ENCODE peak calls at places on chromosomes 7 and 10, in ten cellular contexts. O is tibial artery, G is astrocyte, I is lower lobe of right lung, X is AG04450, D is cardiac muscle cell, R is neural progenitor cell, M is transverse colon, N is adrenal gland, F is fibroblast of lung. J is an unnamed sample. For H3K27me3, the result is how much of the 10 kb centered on the place peaks cover.

GRCh38 chr7:104271948-104272347 is 56.5 kb upstream of the LHFPL3 start:
- DNase-seq in O (no peak), G (no peak), I (no peak), X (no peak), D (no peak), R (no peak), M (no peak), N (no peak), F (no peak), J (no peak)

GRCh38 chr10:99395750-99396445 is 34.5 kb downstream of the GOT1 start:
- DNase-seq in O (no peak), G (peak), I (no peak), X (peak), D (peak), R (no peak), M (no peak), N (no peak), F (peak), J (no peak)

GRCh38 chr10:116831086-116831485 is 18.2 kb upstream of the ENO4 start:
- DNase-seq in O (no peak), G (no peak), I (no peak), X (no peak), D (no peak), R (no peak), M (no peak), N (no peak), F (no peak), J (no peak)

GRCh38 chr10:5812283-5813090 is 747 bp downstream of the GDI2 start:
- DNase-seq in O (peak), G (no peak), I (peak), X (no peak), D (peak), R (peak), M (peak), N (peak), F (peak), J (peak)

GRCh38 chr7:15332962-15333361 is 228.9 kb downstream of the AGMO start:
- DNase-seq in O (no peak), G (no peak), I (no peak), X (no peak), D (no peak), R (no peak), M (no peak), N (no peak), F (no peak), J (no peak)

GRCh38 chr7:30910369-30911073 is 1.1 kb upstream of the AQP1 start:
- DNase-seq in O (no peak), G (no peak), I (no peak), X (no peak), D (no peak), R (no peak), M (no peak), N (no peak), F (no peak), J (no peak)

GRCh38 chr7:1103009-1103788 is 15.3 kb downstream of the GPER1 start:
- DNase-seq in O (no peak), G (no peak), I (no peak), X (no peak), D (no peak), R (no peak), M (no peak), N (no peak), F (no peak), J (no peak)

GRCh38 chr10:117186832-117187615 is 10.3 kb upstream of the KCNK18 start:
- DNase-seq in O (no peak), G (peak), I (no peak), X (no peak), D (no peak), R (no peak), M (no peak), N (no peak), F (peak), J (no peak)

GRCh38 chr7:55498770-55499169 is 73.5 kb downstream of the VOPP1 start:
- DNase-seq in O (peak), G (no peak), I (no peak), X (no peak), D (no peak), R (no peak), M (no peak), N (no peak), F (no peak), J (no peak)

GRCh38 chr7:142384508-142384922 is 126.7 kb upstream of the PRSS58 start:
- DNase-seq in O (no peak), G (peak), I (peak), X (no peak), D (peak), R (no peak), M (no peak), N (no peak), F (peak), J (no peak)

GRCh38 chr10:124000792-124001201 is 92.6 kb downstream of the CHST15 start:
- DNase-seq in O (peak), G (no peak), I (no peak), X (no peak), D (peak), R (no peak), M (no peak), N (no peak), F (no peak), J (no peak)

GRCh38 chr7:99365318-99366141 is 9.0 kb upstream of the ARPC1B start:
- DNase-seq in O (no peak), G (no peak), I (peak), X (no peak), D (no peak), R (peak), M (peak), N (peak), F (no peak), J (peak)

GRCh38 chr10:14378387-14378960 is 47.8 kb upstream of the FRMD4A start:
- DNase-seq in O (no peak), G (no peak), I (no peak), X (no peak), D (no peak), R (no peak), M (no peak), N (no peak), F (no peak), J (peak)

GRCh38 chr7:106448992-106449859 is 164.4 kb upstream of the NAMPT start:
- DNase-seq in O (no peak), G (no peak), I (no peak), X (no peak), D (no peak), R (no peak), M (no peak), N (no peak), F (no peak), J (no peak)

GRCh38 chr10:43250925-43251663 is 15.8 kb downstream of the RASGEF1A start:
- DNase-seq in O (peak), G (no peak), I (no peak), X (no peak), D (no peak), R (no peak), M (no peak), N (no peak), F (no peak), J (no peak)

GRCh38 chr10:60429084-60429849 is 39.6 kb upstream of the ANK3 start:
- DNase-seq in O (no peak), G (peak), I (no peak), X (no peak), D (peak), R (no peak), M (no peak), N (no peak), F (peak), J (no peak)
- H3K27ac ChIP-seq in O (peak), G (peak), I (no peak), X (no peak), D (peak), R (no peak), M (no peak), N (no peak), F (no peak), J (no peak)

DNA sequence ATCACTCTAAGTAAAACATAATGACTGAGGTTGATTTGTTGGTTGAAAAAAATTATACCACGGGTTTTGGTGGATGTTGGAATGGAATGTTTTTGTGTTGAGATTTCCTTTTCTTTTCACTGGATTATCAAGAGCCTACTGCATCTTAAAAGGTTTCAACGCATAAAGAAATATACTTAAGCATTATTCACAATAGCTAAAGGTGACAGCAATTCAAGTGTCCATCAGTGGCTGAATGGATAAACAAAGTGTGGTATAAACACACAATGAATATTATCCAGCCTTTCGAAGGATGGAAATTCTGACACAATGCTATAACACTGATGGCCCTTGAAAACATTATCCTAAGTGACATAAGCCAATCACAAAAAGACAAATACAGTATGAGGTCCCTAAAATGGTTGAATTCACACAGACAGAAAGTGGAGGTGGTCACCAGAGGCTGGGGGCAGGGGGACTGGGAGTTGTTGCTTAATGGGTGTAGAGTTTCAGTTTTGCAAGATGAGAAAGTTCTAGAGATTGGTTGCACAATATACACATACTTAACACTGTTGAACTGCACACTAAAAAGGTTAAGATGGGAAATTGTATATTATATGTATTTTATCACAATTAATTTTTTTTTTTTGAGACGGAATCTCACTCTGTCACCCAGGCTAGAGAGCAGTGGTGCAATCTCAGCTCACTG is 122.3 kb downstream of the NRP1 start:
- DNase-seq in O (no peak), G (no peak), I (no peak), X (no peak), D (peak), R (no peak), M (no peak), N (no peak), F (no peak), J (no peak)
- TF ChIP-seq CTCF in O (no peak), G (no peak), I (no peak), X (no peak), D (no peak), R (no peak), M (no peak), N (no peak), F (no peak), J (no peak)

DNA sequence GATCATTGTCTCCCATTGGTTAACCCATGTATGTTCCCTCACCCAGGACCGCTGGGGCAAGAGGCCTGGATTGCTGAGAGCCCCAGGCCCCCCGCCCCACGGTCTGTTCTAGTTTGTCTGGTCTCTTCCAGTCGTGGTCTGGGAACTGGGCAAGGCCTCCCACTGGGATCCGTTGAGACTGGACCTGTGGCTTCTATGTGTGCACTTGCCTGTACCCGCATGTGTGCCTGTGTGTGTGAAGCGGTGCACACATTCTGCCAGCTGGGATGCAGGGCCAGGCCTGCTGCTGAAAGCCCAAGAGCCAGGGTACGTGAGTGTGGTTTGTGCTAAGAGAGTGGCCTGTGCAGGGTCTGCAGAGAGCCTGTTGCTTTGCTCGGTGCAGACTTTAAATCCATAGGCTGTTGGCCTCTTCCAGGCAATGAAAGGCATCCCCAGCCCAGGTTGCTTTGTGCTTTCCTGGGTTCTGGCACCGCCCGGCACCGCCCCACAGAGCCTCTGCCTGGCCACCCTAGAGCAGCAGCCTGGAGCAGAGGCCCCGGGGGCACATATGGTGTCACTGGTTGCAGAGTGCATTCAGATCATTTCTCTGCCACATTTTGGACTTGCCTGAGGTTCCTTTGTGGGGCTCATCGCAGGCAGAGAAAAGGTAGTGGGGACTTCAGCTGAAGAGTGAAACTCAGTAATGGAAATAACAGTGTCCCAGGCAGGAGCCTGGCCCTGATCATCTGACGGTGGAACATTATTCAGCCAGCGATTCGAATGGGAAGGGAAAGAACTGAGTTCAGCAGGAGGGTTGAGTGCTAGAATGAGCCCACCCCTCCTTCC is 215.5 kb downstream of the GLRX3 start:
- DNase-seq in O (no peak), G (no peak), I (no peak), X (no peak), D (no peak), R (no peak), M (no peak), N (no peak), F (no peak), J (no peak)
- H3K27me3 ChIP-seq in O (under half), G (under half), I (under half), X (under half), D (under half), R (under half), M (under half), N (under half), F (under half), J (under half)

GRCh38 chr10:29612657-29613056 is 22.1 kb downstream of the SVIL start:
- DNase-seq in O (no peak), G (no peak), I (no peak), X (no peak), D (no peak), R (no peak), M (no peak), N (peak), F (no peak), J (no peak)
- H3K27ac ChIP-seq in O (peak), G (no peak), I (no peak), X (no peak), D (no peak), R (no peak), M (no peak), N (no peak), F (no peak), J (no peak)

GRCh38 chr7:125046767-125047166 is 117.1 kb upstream of the POT1 start:
- DNase-seq in O (no peak), G (no peak), I (no peak), X (no peak), D (no peak), R (no peak), M (no peak), N (no peak), F (no peak), J (no peak)
- TF ChIP-seq CTCF in O (no peak), G (no peak), I (no peak), X (no peak), D (no peak), R (no peak), M (no peak), N (no peak), F (no peak), J (no peak)

GRCh38 chr7:155497149-155497901 is 39.4 kb downstream of the EN2 start:
- DNase-seq in O (no peak), G (no peak), I (no peak), X (no peak), D (no peak), R (no peak), M (no peak), N (no peak), F (no peak), J (no peak)
- H3K27me3 ChIP-seq in O (half or more), G (under half), I (half or more), X (under half), D (half or more), R (half or more), M (half or more), N (under half), F (under half), J (under half)

J was measured in body of pancreas.